ENCODE peak calls at places on chromosomes 16 and 17, in six cellular contexts. One of them, this sample, is unnamed.

GRCh38 chr17:73397856-73398540 is 86.2 kb upstream of the CDC42EP4 start:
- DNase-seq in IMR-90: no peak
- DNase-seq in heart left ventricle: no peak
- DNase-seq in spleen: no peak
- DNase-seq in esophagus squamous epithelium: no peak
- DNase-seq in Peyer's patch: no peak
- DNase-seq in this sample: no peak

GRCh38 chr17:22266231-22266630 is 573.9 kb downstream of the KCNJ18 start:
- DNase-seq in spleen: no peak
- DNase-seq in esophagus squamous epithelium: no peak
- DNase-seq in heart left ventricle: no peak
- DNase-seq in Peyer's patch: no peak
- DNase-seq in IMR-90: no peak
- DNase-seq in this sample: no peak

GRCh38 chr17:17114592-17115225 is 72.5 kb downstream of the MPRIP start:
- DNase-seq in heart left ventricle: no peak
- DNase-seq in Peyer's patch: no peak
- DNase-seq in spleen: no peak
- DNase-seq in esophagus squamous epithelium: no peak
- DNase-seq in IMR-90: no peak
- DNase-seq in this sample: no peak

GRCh38 chr16:58196898-58197313 is 1.0 kb downstream of the CSNK2A2 start:
- DNase-seq in IMR-90: peak
- DNase-seq in Peyer's patch: no peak
- DNase-seq in heart left ventricle: peak
- DNase-seq in esophagus squamous epithelium: no peak
- DNase-seq in spleen: no peak
- DNase-seq in this sample: no peak

GRCh38 chr17:3888343-3889171 is 4.3 kb downstream of the CAMKK1 start:
- DNase-seq in IMR-90: peak
- DNase-seq in esophagus squamous epithelium: no peak
- DNase-seq in spleen: no peak
- DNase-seq in Peyer's patch: no peak
- DNase-seq in heart left ventricle: peak
- DNase-seq in this sample: peak

GRCh38 chr16:57548424-57548823 is 6.0 kb downstream of the ADGRG5 start:
- DNase-seq in esophagus squamous epithelium: no peak
- DNase-seq in heart left ventricle: no peak
- DNase-seq in IMR-90: no peak
- DNase-seq in spleen: no peak
- DNase-seq in Peyer's patch: no peak
- DNase-seq in this sample: no peak

GRCh38 chr16:30741461-30741914 is 6.7 kb upstream of the PHKG2 start:
- DNase-seq in heart left ventricle: no peak
- DNase-seq in esophagus squamous epithelium: no peak
- DNase-seq in IMR-90: peak
- DNase-seq in Peyer's patch: no peak
- DNase-seq in spleen: no peak
- DNase-seq in this sample: peak

GRCh38 chr17:1480747-1481465 is 11.6 kb downstream of the MYO1C start:
- DNase-seq in heart left ventricle: no peak
- DNase-seq in esophagus squamous epithelium: no peak
- DNase-seq in spleen: no peak
- DNase-seq in Peyer's patch: no peak
- DNase-seq in IMR-90: peak
- DNase-seq in this sample: no peak

GRCh38 chr16:87874639-87875472 is 5.5 kb upstream of the SLC7A5 start:
- DNase-seq in IMR-90: no peak
- DNase-seq in esophagus squamous epithelium: no peak
- DNase-seq in spleen: no peak
- DNase-seq in Peyer's patch: no peak
- DNase-seq in heart left ventricle: no peak
- DNase-seq in this sample: no peak

GRCh38 chr16:67873435-67874146 is 739 bp downstream of the EDC4 start:
- DNase-seq in esophagus squamous epithelium: no peak
- DNase-seq in spleen: no peak
- DNase-seq in IMR-90: peak
- DNase-seq in Peyer's patch: no peak
- DNase-seq in heart left ventricle: no peak
- DNase-seq in this sample: no peak

GRCh38 chr16:12917653-12918052 is 16.3 kb downstream of the SHISA9 start:
- DNase-seq in IMR-90: no peak
- DNase-seq in spleen: no peak
- DNase-seq in esophagus squamous epithelium: no peak
- DNase-seq in heart left ventricle: no peak
- DNase-seq in Peyer's patch: no peak
- DNase-seq in this sample: no peak

GRCh38 chr16:67428146-67428731 is 2.7 kb upstream of the HSD11B2 start:
- DNase-seq in esophagus squamous epithelium: no peak
- DNase-seq in IMR-90: peak
- DNase-seq in spleen: peak
- DNase-seq in heart left ventricle: peak
- DNase-seq in Peyer's patch: peak
- DNase-seq in this sample: peak

GRCh38 chr17:79814966-79815835 is 18.3 kb upstream of the CBX8 start:
- DNase-seq in heart left ventricle: no peak
- DNase-seq in esophagus squamous epithelium: no peak
- DNase-seq in spleen: no peak
- DNase-seq in Peyer's patch: no peak
- DNase-seq in IMR-90: no peak
- DNase-seq in this sample: peak

GRCh38 chr17:82091264-82092066 is 6.6 kb downstream of the FASN start:
- DNase-seq in IMR-90: no peak
- DNase-seq in heart left ventricle: no peak
- DNase-seq in Peyer's patch: no peak
- DNase-seq in spleen: no peak
- DNase-seq in esophagus squamous epithelium: no peak
- DNase-seq in this sample: no peak

GRCh38 chr16:89422527-89422904 is 67.8 kb downstream of the ANKRD11 start:
- DNase-seq in Peyer's patch: peak
- DNase-seq in IMR-90: peak
- DNase-seq in heart left ventricle: peak
- DNase-seq in spleen: no peak
- DNase-seq in esophagus squamous epithelium: no peak
- DNase-seq in this sample: no peak

GRCh38 chr17:57045868-57046671 is 39.0 kb upstream of the AKAP1 start:
- DNase-seq in IMR-90: no peak
- DNase-seq in spleen: peak
- DNase-seq in Peyer's patch: peak
- DNase-seq in heart left ventricle: no peak
- DNase-seq in esophagus squamous epithelium: no peak
- DNase-seq in this sample: no peak

GRCh38 chr17:46212634-46213435 is 19.6 kb upstream of the KANSL1 start:
- DNase-seq in spleen: no peak
- DNase-seq in esophagus squamous epithelium: no peak
- DNase-seq in Peyer's patch: peak
- DNase-seq in heart left ventricle: peak
- DNase-seq in IMR-90: peak
- DNase-seq in this sample: peak

GRCh38 chr17:19238167-19238505 is 970 bp downstream of the EPN2 start:
- DNase-seq in heart left ventricle: peak
- DNase-seq in esophagus squamous epithelium: no peak
- DNase-seq in spleen: peak
- DNase-seq in Peyer's patch: no peak
- DNase-seq in IMR-90: no peak
- DNase-seq in this sample: peak

GRCh38 chr17:20116683-20117309 is 107.6 kb downstream of the SPECC1 start:
- DNase-seq in Peyer's patch: peak
- DNase-seq in spleen: no peak
- DNase-seq in esophagus squamous epithelium: no peak
- DNase-seq in heart left ventricle: no peak
- DNase-seq in IMR-90: peak
- DNase-seq in this sample: peak

GRCh38 chr17:43695968-43696865 is 34.5 kb upstream of the MEOX1 start:
- DNase-seq in spleen: no peak
- DNase-seq in heart left ventricle: peak
- DNase-seq in Peyer's patch: no peak
- DNase-seq in esophagus squamous epithelium: no peak
- DNase-seq in IMR-90: peak
- DNase-seq in this sample: no peak

GRCh38 chr16:23187341-23187740 is 4.8 kb downstream of the SCNN1G start:
- DNase-seq in IMR-90: no peak
- DNase-seq in Peyer's patch: no peak
- DNase-seq in esophagus squamous epithelium: no peak
- DNase-seq in spleen: no peak
- DNase-seq in heart left ventricle: no peak
- DNase-seq in this sample: no peak

GRCh38 chr17:76506408-76507328 is 5.4 kb upstream of the RHBDF2 start:
- DNase-seq in Peyer's patch: peak
- DNase-seq in spleen: peak
- DNase-seq in esophagus squamous epithelium: no peak
- DNase-seq in heart left ventricle: peak
- DNase-seq in IMR-90: peak
- DNase-seq in this sample: peak
- H3K4me3 ChIP-seq in Peyer's patch: no peak
- H3K4me3 ChIP-seq in spleen: no peak
- H3K4me3 ChIP-seq in esophagus squamous epithelium: no peak
- H3K4me3 ChIP-seq in heart left ventricle: no peak
- H3K4me3 ChIP-seq in IMR-90: no peak
- H3K4me3 ChIP-seq in this sample: no peak

GRCh38 chr17:48634446-48635208 is 8.5 kb upstream of the HOXB9 start:
- DNase-seq in spleen: no peak
- DNase-seq in Peyer's patch: no peak
- DNase-seq in esophagus squamous epithelium: no peak
- DNase-seq in heart left ventricle: no peak
- DNase-seq in IMR-90: no peak
- DNase-seq in this sample: no peak

GRCh38 chr17:48633266-48633816 is 7.2 kb upstream of the HOXB9 start:
- DNase-seq in IMR-90: no peak
- DNase-seq in Peyer's patch: no peak
- DNase-seq in esophagus squamous epithelium: no peak
- DNase-seq in heart left ventricle: no peak
- DNase-seq in spleen: no peak
- DNase-seq in this sample: no peak

GRCh38 chr17:48639136-48639535 is 13.0 kb upstream of the HOXB9 start:
- DNase-seq in spleen: no peak
- DNase-seq in esophagus squamous epithelium: no peak
- DNase-seq in heart left ventricle: no peak
- DNase-seq in Peyer's patch: no peak
- DNase-seq in IMR-90: no peak
- DNase-seq in this sample: no peak

GRCh38 chr17:48637323-48638260 is 11.4 kb upstream of the HOXB9 start:
- DNase-seq in IMR-90: peak
- DNase-seq in Peyer's patch: no peak
- DNase-seq in spleen: no peak
- DNase-seq in heart left ventricle: no peak
- DNase-seq in esophagus squamous epithelium: no peak
- DNase-seq in this sample: no peak

GRCh38 chr17:48636177-48637018 is 10.2 kb upstream of the HOXB9 start:
- DNase-seq in Peyer's patch: peak
- DNase-seq in esophagus squamous epithelium: no peak
- DNase-seq in heart left ventricle: peak
- DNase-seq in spleen: peak
- DNase-seq in IMR-90: peak
- DNase-seq in this sample: no peak
- TF ChIP-seq CTCF in Peyer's patch: peak
- TF ChIP-seq CTCF in esophagus squamous epithelium: no peak
- TF ChIP-seq CTCF in heart left ventricle: peak
- TF ChIP-seq CTCF in spleen: no peak
- TF ChIP-seq CTCF in IMR-90: peak
- TF ChIP-seq CTCF in this sample: peak

DNA sequence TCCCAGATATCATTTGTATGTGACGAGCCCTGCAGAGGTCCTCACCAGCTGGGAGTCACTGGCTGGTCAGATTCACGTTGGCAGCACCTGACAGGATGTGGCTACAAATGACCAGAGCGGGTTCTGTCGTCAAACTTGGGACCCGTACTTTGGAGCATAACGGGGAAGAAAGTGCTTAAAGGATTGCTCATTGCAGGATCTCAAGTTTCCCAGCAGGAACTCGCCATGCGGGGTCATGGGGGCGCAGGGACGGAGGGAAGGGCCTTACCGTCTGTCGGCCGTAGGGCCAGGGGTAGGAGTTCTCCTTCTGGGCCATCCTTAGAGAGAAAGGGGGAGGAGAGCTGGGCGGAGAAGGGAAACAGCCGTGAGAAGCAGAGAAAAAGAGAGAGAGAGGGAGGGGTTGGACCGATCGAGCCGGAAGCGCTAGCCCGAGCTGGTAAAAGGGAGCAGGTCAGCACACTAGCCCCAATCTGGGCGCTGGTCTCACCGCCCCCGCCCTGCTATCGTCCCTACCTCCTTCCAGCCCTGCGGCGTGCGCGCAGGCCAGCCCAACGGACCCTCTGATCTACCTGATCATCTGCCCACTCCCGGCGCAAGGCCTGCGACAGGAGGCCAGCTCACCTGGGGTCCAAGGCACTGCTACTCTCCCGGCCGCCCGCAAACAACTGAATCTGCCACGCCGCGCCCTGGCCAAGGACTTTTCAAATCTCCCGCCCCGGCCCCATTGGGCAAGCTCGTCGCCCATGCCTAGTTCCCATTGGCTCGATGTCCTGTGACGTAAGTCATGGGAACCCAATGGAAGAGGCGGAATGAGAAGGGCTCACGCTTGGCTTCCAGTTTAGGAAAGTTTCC is at the start of gene AURKB:
- DNase-seq in esophagus squamous epithelium: peak
- DNase-seq in Peyer's patch: peak
- DNase-seq in IMR-90: peak
- DNase-seq in spleen: peak
- DNase-seq in heart left ventricle: peak
- DNase-seq in this sample: peak
- TF ChIP-seq POLR2A in esophagus squamous epithelium: no peak
- TF ChIP-seq POLR2A in Peyer's patch: peak
- TF ChIP-seq POLR2A in IMR-90: peak
- TF ChIP-seq POLR2A in spleen: no peak
- TF ChIP-seq POLR2A in heart left ventricle: no peak
- TF ChIP-seq POLR2A in this sample: peak

GRCh38 chr17:75563063-75563758 is 24.4 kb upstream of the MYO15B start:
- DNase-seq in heart left ventricle: no peak
- DNase-seq in esophagus squamous epithelium: no peak
- DNase-seq in spleen: no peak
- DNase-seq in Peyer's patch: no peak
- DNase-seq in IMR-90: no peak
- DNase-seq in this sample: no peak

GRCh38 chr17:75561927-75562603 is 25.5 kb upstream of the MYO15B start:
- DNase-seq in esophagus squamous epithelium: no peak
- DNase-seq in IMR-90: no peak
- DNase-seq in heart left ventricle: no peak
- DNase-seq in Peyer's patch: no peak
- DNase-seq in spleen: no peak
- DNase-seq in this sample: no peak

GRCh38 chr17:75565066-75565465 is 22.5 kb upstream of the MYO15B start:
- DNase-seq in Peyer's patch: no peak
- DNase-seq in heart left ventricle: no peak
- DNase-seq in spleen: no peak
- DNase-seq in esophagus squamous epithelium: no peak
- DNase-seq in IMR-90: peak
- DNase-seq in this sample: peak

GRCh38 chr17:75565618-75566017 is 22.0 kb upstream of the MYO15B start:
- DNase-seq in heart left ventricle: no peak
- DNase-seq in Peyer's patch: no peak
- DNase-seq in esophagus squamous epithelium: no peak
- DNase-seq in spleen: no peak
- DNase-seq in IMR-90: no peak
- DNase-seq in this sample: no peak

DNA sequence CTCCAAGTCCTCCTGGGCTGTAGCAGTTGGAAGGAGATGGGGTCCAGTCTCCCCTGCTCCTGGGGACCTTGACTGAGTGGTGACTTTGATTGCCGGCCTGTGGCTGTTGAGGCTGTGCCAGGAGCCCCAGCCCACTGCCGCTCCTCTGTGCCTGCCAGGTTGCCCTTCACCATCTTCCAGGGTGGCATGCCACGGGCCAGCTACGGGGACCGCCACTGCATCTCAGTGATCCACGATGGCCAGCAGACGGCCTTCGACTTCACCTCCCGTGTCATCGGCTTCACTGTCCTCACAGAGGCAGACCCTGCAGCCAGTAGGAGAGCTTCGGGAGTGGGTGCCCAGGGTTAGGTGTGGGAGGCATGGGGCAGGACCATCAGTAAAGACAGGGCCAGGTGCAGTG is 23.4 kb upstream of the MYO15B start:
- DNase-seq in heart left ventricle: no peak
- DNase-seq in Peyer's patch: no peak
- DNase-seq in spleen: no peak
- DNase-seq in esophagus squamous epithelium: no peak
- DNase-seq in IMR-90: no peak
- DNase-seq in this sample: no peak
- H3K4me3 ChIP-seq in heart left ventricle: no peak
- H3K4me3 ChIP-seq in Peyer's patch: no peak
- H3K4me3 ChIP-seq in spleen: no peak
- H3K4me3 ChIP-seq in esophagus squamous epithelium: no peak
- H3K4me3 ChIP-seq in IMR-90: no peak
- H3K4me3 ChIP-seq in this sample: no peak

This sample was measured in prostate gland.